ENCODE peak calls at places on chromosomes 11 and 22, in five cellular contexts. One of them, this sample, is unnamed.

GRCh38 chr22:50186789-50187523 is 1.2 kb downstream of the TRABD start:
- DNase-seq in A549: no peak
- DNase-seq in AG10803: peak
- DNase-seq in AML-193: no peak
- DNase-seq in stimulated activated CD4-positive, alpha-beta T cell treated with anti-CD3 and anti-CD28 coated beads, TNF-alpha, amount 100 ng/mL, for 48 hours: no peak
- DNase-seq in this sample: no peak

GRCh38 chr11:102110761-102111010 is 439 bp downstream of the YAP1 start:
- DNase-seq in AG10803: no peak
- DNase-seq in AML-193: no peak
- DNase-seq in A549: no peak
- DNase-seq in stimulated activated CD4-positive, alpha-beta T cell treated with anti-CD3 and anti-CD28 coated beads, TNF-alpha, amount 100 ng/mL, for 48 hours: no peak
- DNase-seq in this sample: peak

GRCh38 chr11:77473001-77473800 is 693 bp downstream of the PAK1 start:
- DNase-seq in A549: peak
- DNase-seq in AG10803: no peak
- DNase-seq in stimulated activated CD4-positive, alpha-beta T cell treated with anti-CD3 and anti-CD28 coated beads, TNF-alpha, amount 100 ng/mL, for 48 hours: no peak
- DNase-seq in AML-193: peak
- DNase-seq in this sample: peak

GRCh38 chr11:122261546-122261945 is 145.5 kb upstream of the BLID start:
- DNase-seq in A549: peak
- DNase-seq in AG10803: no peak
- DNase-seq in stimulated activated CD4-positive, alpha-beta T cell treated with anti-CD3 and anti-CD28 coated beads, TNF-alpha, amount 100 ng/mL, for 48 hours: no peak
- DNase-seq in AML-193: no peak
- DNase-seq in this sample: no peak

GRCh38 chr11:5423131-5423530 is 1.2 kb downstream of the OR51Q1 start:
- DNase-seq in stimulated activated CD4-positive, alpha-beta T cell treated with anti-CD3 and anti-CD28 coated beads, TNF-alpha, amount 100 ng/mL, for 48 hours: no peak
- DNase-seq in A549: no peak
- DNase-seq in AG10803: no peak
- DNase-seq in AML-193: no peak
- DNase-seq in this sample: no peak

GRCh38 chr11:105609341-105609781 is 512 bp upstream of the GRIA4 start:
- DNase-seq in AG10803: no peak
- DNase-seq in stimulated activated CD4-positive, alpha-beta T cell treated with anti-CD3 and anti-CD28 coated beads, TNF-alpha, amount 100 ng/mL, for 48 hours: no peak
- DNase-seq in A549: no peak
- DNase-seq in AML-193: no peak
- DNase-seq in this sample: no peak

GRCh38 chr11:20125927-20126326 is 34.3 kb downstream of the DBX1 start:
- DNase-seq in A549: peak
- DNase-seq in AML-193: no peak
- DNase-seq in AG10803: peak
- DNase-seq in stimulated activated CD4-positive, alpha-beta T cell treated with anti-CD3 and anti-CD28 coated beads, TNF-alpha, amount 100 ng/mL, for 48 hours: no peak
- DNase-seq in this sample: no peak

GRCh38 chr22:25668437-25668836 is 73.6 kb upstream of the MYO18B start:
- DNase-seq in A549: peak
- DNase-seq in AG10803: peak
- DNase-seq in AML-193: no peak
- DNase-seq in stimulated activated CD4-positive, alpha-beta T cell treated with anti-CD3 and anti-CD28 coated beads, TNF-alpha, amount 100 ng/mL, for 48 hours: no peak
- DNase-seq in this sample: no peak

GRCh38 chr22:35987487-35987886 is 41.1 kb downstream of the RBFOX2 start:
- DNase-seq in AG10803: peak
- DNase-seq in stimulated activated CD4-positive, alpha-beta T cell treated with anti-CD3 and anti-CD28 coated beads, TNF-alpha, amount 100 ng/mL, for 48 hours: no peak
- DNase-seq in AML-193: no peak
- DNase-seq in A549: no peak
- DNase-seq in this sample: no peak

GRCh38 chr11:110776091-110776490 is 63.9 kb upstream of the ARHGAP20 start:
- DNase-seq in A549: no peak
- DNase-seq in AML-193: no peak
- DNase-seq in AG10803: no peak
- DNase-seq in stimulated activated CD4-positive, alpha-beta T cell treated with anti-CD3 and anti-CD28 coated beads, TNF-alpha, amount 100 ng/mL, for 48 hours: no peak
- DNase-seq in this sample: no peak

GRCh38 chr11:57203359-57203758 is 21.6 kb downstream of the LRRC55 start:
- DNase-seq in AML-193: no peak
- DNase-seq in stimulated activated CD4-positive, alpha-beta T cell treated with anti-CD3 and anti-CD28 coated beads, TNF-alpha, amount 100 ng/mL, for 48 hours: no peak
- DNase-seq in A549: no peak
- DNase-seq in AG10803: peak
- DNase-seq in this sample: no peak

GRCh38 chr22:23673826-23674690 is 16.8 kb upstream of the RGL4 start:
- DNase-seq in AG10803: no peak
- DNase-seq in stimulated activated CD4-positive, alpha-beta T cell treated with anti-CD3 and anti-CD28 coated beads, TNF-alpha, amount 100 ng/mL, for 48 hours: no peak
- DNase-seq in A549: no peak
- DNase-seq in AML-193: no peak
- DNase-seq in this sample: no peak

GRCh38 chr11:35974878-35975578 is 31.2 kb downstream of the LDLRAD3 start:
- DNase-seq in stimulated activated CD4-positive, alpha-beta T cell treated with anti-CD3 and anti-CD28 coated beads, TNF-alpha, amount 100 ng/mL, for 48 hours: no peak
- DNase-seq in A549: no peak
- DNase-seq in AG10803: peak
- DNase-seq in AML-193: no peak
- DNase-seq in this sample: no peak

GRCh38 chr11:64638017-64638664 is 47.1 kb downstream of the SLC22A12 start:
- DNase-seq in A549: no peak
- DNase-seq in AG10803: no peak
- DNase-seq in stimulated activated CD4-positive, alpha-beta T cell treated with anti-CD3 and anti-CD28 coated beads, TNF-alpha, amount 100 ng/mL, for 48 hours: no peak
- DNase-seq in AML-193: no peak
- DNase-seq in this sample: no peak

GRCh38 chr22:33577862-33578411 is 342.3 kb downstream of the LARGE1 start:
- DNase-seq in AML-193: no peak
- DNase-seq in A549: peak
- DNase-seq in stimulated activated CD4-positive, alpha-beta T cell treated with anti-CD3 and anti-CD28 coated beads, TNF-alpha, amount 100 ng/mL, for 48 hours: no peak
- DNase-seq in AG10803: no peak
- DNase-seq in this sample: no peak

GRCh38 chr11:120781486-120782120 is 242.3 kb upstream of the TBCEL start:
- DNase-seq in stimulated activated CD4-positive, alpha-beta T cell treated with anti-CD3 and anti-CD28 coated beads, TNF-alpha, amount 100 ng/mL, for 48 hours: no peak
- DNase-seq in AML-193: no peak
- DNase-seq in AG10803: no peak
- DNase-seq in A549: no peak
- DNase-seq in this sample: no peak